ENCODE peak calls at places on chromosomes 16 and 17, in seven cellular contexts. S is A549; Y is cardiac muscle cell; K is stimulated activated CD4-positive, alpha-beta T cell treated with anti-CD3 and anti-CD28 coated beads, Interleukin-2, amount 100 ng/mL, for 4 hours; O is bronchial epithelial cell; F is trophoblast cell; D is sigmoid colon. T is an unnamed sample.

GRCh38 chr17:80063815-80064585 is 27.6 kb downstream of the CCDC40 start:
- DNase-seq in S (peak), Y (no peak), K (no peak), O (peak), F (peak), D (peak), T (no peak)

GRCh38 chr17:42067371-42068180 is 17.2 kb upstream of the C17orf113 start:
- DNase-seq in S (peak), Y (peak), K (peak), O (peak), F (peak), D (peak), T (peak)

GRCh38 chr16:89910717-89911354 is 7.8 kb upstream of the MC1R start:
- DNase-seq in S (no peak), Y (no peak), K (no peak), O (no peak), F (no peak), D (no peak), T (no peak)

GRCh38 chr17:32596666-32597065 is 109.9 kb downstream of the CDK5R1 start:
- DNase-seq in S (peak), Y (no peak), K (no peak), O (no peak), F (no peak), D (no peak), T (no peak)

GRCh38 chr16:81544691-81545365 is 100.2 kb downstream of the CMIP start:
- DNase-seq in S (no peak), Y (no peak), K (no peak), O (no peak), F (no peak), D (no peak), T (no peak)

GRCh38 chr16:14372471-14372870 is 257.6 kb downstream of the PARN start:
- DNase-seq in S (no peak), Y (no peak), K (no peak), O (no peak), F (no peak), D (no peak), T (peak)

GRCh38 chr16:75333770-75334169 is 82.3 kb upstream of the BCAR1 start:
- DNase-seq in S (no peak), Y (no peak), K (no peak), O (no peak), F (no peak), D (no peak), T (peak)

GRCh38 chr17:38704645-38705522 is at the start of gene MLLT6:
- DNase-seq in S (peak), Y (peak), K (peak), O (peak), F (peak), D (peak), T (peak)

GRCh38 chr17:42363767-42364585 is 24.3 kb downstream of the STAT3 start:
- DNase-seq in S (no peak), Y (no peak), K (peak), O (no peak), F (peak), D (no peak), T (no peak)

GRCh38 chr17:66791337-66791736 is 43.6 kb upstream of the CACNG5 start:
- DNase-seq in S (no peak), Y (no peak), K (no peak), O (no peak), F (no peak), D (no peak), T (no peak)

GRCh38 chr17:75514299-75515228 is 773 bp downstream of the CASKIN2 start:
- DNase-seq in S (no peak), Y (peak), K (no peak), O (peak), F (no peak), D (no peak), T (peak)

GRCh38 chr17:64387545-64388171 is 3.0 kb downstream of the PECAM1 start:
- DNase-seq in S (no peak), Y (no peak), K (no peak), O (no peak), F (no peak), D (peak), T (no peak)

GRCh38 chr17:49616546-49617205 is 41.0 kb downstream of the NXPH3 start:
- DNase-seq in S (no peak), Y (no peak), K (no peak), O (no peak), F (no peak), D (peak), T (no peak)

GRCh38 chr16:27253526-27253930 is 15.0 kb downstream of the NSMCE1 start:
- DNase-seq in S (peak), Y (no peak), K (no peak), O (peak), F (no peak), D (no peak), T (no peak)

T was measured in DND-41.